ENCODE peak calls at places on chromosome 14, in four cellular contexts. E is K562, D is WTC11, B is HepG2. I is an unnamed sample.

GRCh38 chr14:53999061-53999488 is 42.5 kb upstream of the BMP4 start:
- DNase-seq in E (no peak), D (no peak), B (peak; percentile 68), I (peak; percentile 17)

GRCh38 chr14:84272290-84272721 is 1257.6 kb upstream of the FLRT2 start:
- DNase-seq in E (no peak), D (no peak), B (no peak), I (no peak)

GRCh38 chr14:70317969-70318634 is 41.4 kb downstream of the COX16 start:
- DNase-seq in E (no peak), D (peak; percentile 49), B (peak; percentile 97), I (peak; percentile 61)

GRCh38 chr14:67440513-67440912 is 28.5 kb upstream of the PLEK2 start:
- DNase-seq in E (no peak), D (no peak), B (no peak), I (no peak)

GRCh38 chr14:23379331-23380196 is 2.7 kb downstream of the CMTM5 start:
- DNase-seq in E (peak; percentile 79), D (peak; percentile 76), B (peak; percentile 66), I (peak; percentile 80)

GRCh38 chr14:22671622-22672021 is 27.5 kb upstream of the OR6J1 start:
- DNase-seq in E (peak; percentile 31), D (no peak), B (no peak), I (no peak)

GRCh38 chr14:93200553-93200952 is 6.3 kb downstream of the GON7 start:
- DNase-seq in E (no peak), D (no peak), B (peak; percentile 43), I (no peak)

GRCh38 chr14:23285530-23286019 is 357 bp downstream of the HOMEZ start:
- DNase-seq in E (no peak), D (no peak), B (no peak), I (no peak)

GRCh38 chr14:50067723-50068495 is 48.5 kb downstream of the VCPKMT start:
- DNase-seq in E (no peak), D (no peak), B (peak; percentile 90), I (no peak)

GRCh38 chr14:71591929-71592328 is 340.3 kb upstream of the RGS6 start:
- DNase-seq in E (no peak), D (no peak), B (no peak), I (no peak)

GRCh38 chr14:94143239-94143638 is 13.8 kb upstream of the IFI27L2 start:
- DNase-seq in E (no peak), D (peak; percentile 62), B (peak; percentile 28), I (no peak)

GRCh38 chr14:90093942-90094595 is 32.3 kb downstream of the KCNK13 start:
- DNase-seq in E (no peak), D (no peak), B (no peak), I (no peak)

GRCh38 chr14:31025335-31026075 is at the start of gene AP4S1:
- DNase-seq in E (peak; percentile 36), D (peak; percentile 53), B (peak; percentile 57), I (peak; percentile 48)
- TF ChIP-seq ELF4 in E (no peak), D (no peak), B (peak; percentile 2), I (no peak)

GRCh38 chr14:75258803-75259509 is 19.7 kb upstream of the FOS start:
- DNase-seq in E (peak; percentile 93), D (peak; percentile 100), B (peak; percentile 96), I (peak; percentile 98)
- TF ChIP-seq ELF4 in E (no peak), D (no peak), B (no peak), I (no peak)

DNA sequence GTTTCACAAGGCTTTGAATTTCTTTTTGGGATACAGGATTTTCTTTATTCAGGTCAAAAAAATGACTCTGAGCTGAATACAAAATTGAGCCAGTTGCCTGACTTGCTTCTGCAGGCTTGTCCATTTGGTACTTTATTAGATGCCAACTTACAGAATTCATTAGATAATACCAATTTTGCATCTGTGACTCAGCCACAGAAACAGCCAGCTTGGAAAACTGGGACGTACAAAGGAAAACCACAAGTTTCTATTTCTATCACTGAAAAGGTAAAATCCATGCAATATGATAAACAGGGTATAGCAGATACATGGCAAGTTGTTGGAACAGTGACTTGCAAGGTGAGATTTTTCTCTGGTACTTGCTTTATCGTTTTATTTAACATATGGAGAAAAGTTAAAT is 5.8 kb downstream of the AP5M1 start:
- DNase-seq in E (no peak), D (no peak), B (no peak), I (no peak)
- TF ChIP-seq ELF4 in E (no peak), D (no peak), B (no peak), I (no peak)

GRCh38 chr14:99938896-99939295 is 126.3 kb upstream of the EVL start:
- DNase-seq in E (no peak), D (no peak), B (no peak), I (no peak)
- TF ChIP-seq ELF4 in E (no peak), D (no peak), B (no peak), I (no peak)

DNA sequence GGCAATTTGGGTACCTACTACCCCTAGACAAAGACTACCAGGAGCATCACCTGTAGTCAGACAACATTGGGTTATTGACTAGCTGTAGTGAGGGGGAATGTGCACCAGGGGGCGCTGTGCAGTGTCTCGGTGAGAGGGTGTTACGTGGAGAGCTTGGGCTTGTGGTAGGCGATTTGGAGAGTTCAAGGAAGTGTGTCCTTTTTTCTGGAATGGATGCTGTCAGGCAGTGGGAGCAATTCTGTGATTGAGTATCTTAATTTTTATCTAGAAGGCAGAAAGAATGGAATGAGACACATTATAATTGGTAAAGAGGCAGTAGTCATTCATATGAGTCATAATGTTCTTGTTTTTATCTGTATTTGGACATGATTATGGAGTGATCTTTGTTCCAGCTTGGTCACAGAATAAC is 187.7 kb downstream of the GALC start:
- DNase-seq in E (peak; percentile 34), D (peak; percentile 84), B (peak; percentile 9), I (peak; percentile 53)
- TF ChIP-seq ELF4 in E (no peak), D (no peak), B (no peak), I (no peak)

DNA sequence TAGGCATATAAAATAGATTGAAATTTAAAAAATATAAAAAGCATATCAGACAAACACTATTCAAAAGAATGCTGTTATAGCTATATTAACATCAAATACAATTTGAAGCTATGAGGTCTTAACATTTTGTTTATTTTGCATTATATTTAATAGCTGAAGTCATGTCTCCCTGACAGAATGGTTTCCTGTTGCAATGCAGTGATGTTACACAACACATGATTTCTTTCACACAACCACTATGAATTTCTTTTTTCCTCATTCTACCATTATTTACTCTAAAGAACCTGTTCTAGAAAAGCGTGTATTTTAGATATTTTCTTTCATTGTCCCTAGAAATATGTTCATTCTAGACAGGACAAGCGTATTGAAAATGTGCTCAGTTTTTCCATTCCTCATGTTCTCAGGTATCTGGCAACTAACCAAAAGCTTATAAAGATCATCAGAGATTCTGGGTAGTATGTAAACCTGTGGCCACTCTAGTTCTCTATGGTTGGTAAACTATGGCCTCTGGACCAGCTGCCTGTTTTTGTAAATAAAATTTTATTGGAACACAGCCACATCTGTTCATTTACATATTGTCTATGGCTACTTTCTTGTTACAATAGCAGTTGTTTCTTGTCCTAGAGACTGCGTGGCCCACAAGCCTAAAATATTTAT is 183.8 kb downstream of the FOXA1 start:
- DNase-seq in E (no peak), D (no peak), B (no peak), I (no peak)
- TF ChIP-seq ELF4 in E (no peak), D (no peak), B (no peak), I (no peak)

GRCh38 chr14:65370890-65371289 is 41.6 kb upstream of the FUT8 start:
- DNase-seq in E (no peak), D (no peak), B (no peak), I (no peak)

GRCh38 chr14:65369560-65369959 is 43.0 kb upstream of the FUT8 start:
- DNase-seq in E (no peak), D (no peak), B (no peak), I (no peak)

GRCh38 chr14:65371784-65372183 is 40.7 kb upstream of the FUT8 start:
- DNase-seq in E (no peak), D (no peak), B (no peak), I (no peak)

GRCh38 chr14:65373671-65374039 is 38.9 kb upstream of the FUT8 start:
- DNase-seq in E (no peak), D (no peak), B (no peak), I (no peak)

DNA sequence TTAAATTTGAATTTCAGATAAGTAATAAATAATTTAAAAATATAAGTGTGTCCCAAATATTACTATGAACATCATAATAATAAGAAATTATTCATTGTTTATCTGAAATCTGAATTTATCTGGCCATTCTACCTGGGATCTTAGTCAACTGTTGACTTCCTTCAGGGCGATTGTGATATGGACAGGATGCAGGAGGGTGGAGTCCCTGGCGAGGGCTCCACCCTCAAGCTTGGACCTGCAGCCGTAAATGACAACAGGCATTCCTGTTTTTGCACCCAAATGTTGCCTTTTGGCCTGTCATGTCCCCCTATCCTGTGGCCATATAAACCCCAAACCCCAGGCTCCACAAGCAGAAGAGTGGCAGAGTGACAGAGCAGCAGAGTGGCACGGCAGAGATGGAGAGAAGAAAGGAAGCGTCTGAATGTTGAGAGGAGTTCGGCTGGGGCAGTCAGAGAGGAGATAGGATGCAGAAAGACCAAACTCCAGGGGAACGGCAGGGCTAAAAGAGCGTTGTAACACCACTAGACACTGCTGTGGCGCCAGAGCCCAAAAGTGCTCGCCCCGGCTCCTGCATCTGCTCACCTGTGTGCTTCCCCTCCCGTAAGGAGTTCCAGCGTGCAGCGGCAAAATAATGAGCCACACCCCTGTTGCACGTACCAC is 39.4 kb upstream of the FUT8 start:
- DNase-seq in E (peak; percentile 11), D (peak; percentile 14), B (no peak), I (no peak)
- TF ChIP-seq ELF4 in E (no peak), D (no peak), B (no peak), I (no peak)

DNA sequence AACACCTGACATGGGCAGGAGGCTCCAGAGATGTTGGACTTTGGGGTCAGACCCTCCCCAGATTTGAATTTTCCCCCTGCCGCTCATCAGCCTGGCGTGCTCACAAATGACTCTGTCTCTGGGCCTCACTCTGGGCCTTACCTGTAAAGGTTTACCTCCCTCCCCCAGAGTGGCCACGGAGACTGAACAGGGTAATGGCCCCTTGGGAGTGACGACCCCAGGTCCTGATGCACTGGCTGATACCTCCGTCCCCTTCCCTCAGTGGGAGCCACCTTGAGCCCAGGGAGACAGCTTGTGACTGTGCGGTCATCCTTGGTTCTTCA is 7.0 kb downstream of the SLC25A29 start:
- DNase-seq in E (no peak), D (no peak), B (no peak), I (no peak)
- TF ChIP-seq ELF4 in E (no peak), D (no peak), B (no peak), I (no peak)